ENCODE peak calls at places on chromosome 3, in five cellular contexts. One of them, this sample, is unnamed.
A peak's percentile ranks its signal among the peaks of the same experiment; 100 is the strongest.

GRCh38 chr3:10957976-10958749 is 34.4 kb upstream of the SLC6A1 start:
- DNase-seq in CD8-positive, alpha-beta T cell: no peak
- DNase-seq in left lung: peak; percentile 91
- DNase-seq in tibial nerve: no peak
- DNase-seq in adrenal gland: no peak
- DNase-seq in this sample: no peak

GRCh38 chr3:126252373-126252772 is 72.0 kb upstream of the ALDH1L1 start:
- DNase-seq in adrenal gland: no peak
- DNase-seq in CD8-positive, alpha-beta T cell: no peak
- DNase-seq in left lung: no peak
- DNase-seq in tibial nerve: no peak
- DNase-seq in this sample: no peak

GRCh38 chr3:155390361-155390760 is 96.9 kb upstream of the STRIT1 start:
- DNase-seq in tibial nerve: no peak
- DNase-seq in left lung: no peak
- DNase-seq in adrenal gland: no peak
- DNase-seq in CD8-positive, alpha-beta T cell: no peak
- DNase-seq in this sample: no peak

GRCh38 chr3:169813757-169814517 is 1.2 kb upstream of the LRRC34 start:
- DNase-seq in CD8-positive, alpha-beta T cell: peak; percentile 44
- DNase-seq in adrenal gland: no peak
- DNase-seq in tibial nerve: peak; percentile 8
- DNase-seq in left lung: peak; percentile 60
- DNase-seq in this sample: no peak

GRCh38 chr3:132262956-132263355 is 54.3 kb upstream of the ACP3 start:
- DNase-seq in left lung: no peak
- DNase-seq in tibial nerve: no peak
- DNase-seq in adrenal gland: no peak
- DNase-seq in CD8-positive, alpha-beta T cell: no peak
- DNase-seq in this sample: no peak

GRCh38 chr3:129343643-129344360 is 65.1 kb downstream of the HMCES start:
- DNase-seq in tibial nerve: no peak
- DNase-seq in left lung: no peak
- DNase-seq in CD8-positive, alpha-beta T cell: peak; percentile 12
- DNase-seq in adrenal gland: no peak
- DNase-seq in this sample: peak; percentile 39

GRCh38 chr3:135981701-135982403 is 16.3 kb downstream of the PPP2R3A start:
- DNase-seq in CD8-positive, alpha-beta T cell: no peak
- DNase-seq in tibial nerve: no peak
- DNase-seq in left lung: no peak
- DNase-seq in adrenal gland: no peak
- DNase-seq in this sample: no peak

GRCh38 chr3:72510247-72510646 is 338.0 kb downstream of the SHQ1 start:
- DNase-seq in CD8-positive, alpha-beta T cell: no peak
- DNase-seq in tibial nerve: no peak
- DNase-seq in adrenal gland: no peak
- DNase-seq in left lung: no peak
- DNase-seq in this sample: no peak

GRCh38 chr3:46427929-46428833 is 21.1 kb downstream of the CCRL2 start:
- DNase-seq in CD8-positive, alpha-beta T cell: no peak
- DNase-seq in tibial nerve: no peak
- DNase-seq in adrenal gland: no peak
- DNase-seq in left lung: no peak
- DNase-seq in this sample: no peak

GRCh38 chr3:129485681-129486056 is 42.8 kb upstream of the RHO start:
- DNase-seq in tibial nerve: peak; percentile 80
- DNase-seq in CD8-positive, alpha-beta T cell: no peak
- DNase-seq in adrenal gland: peak; percentile 97
- DNase-seq in left lung: peak; percentile 88
- DNase-seq in this sample: no peak

GRCh38 chr3:174438501-174439156 is 420.5 kb upstream of the NAALADL2 start:
- DNase-seq in left lung: no peak
- DNase-seq in tibial nerve: no peak
- DNase-seq in CD8-positive, alpha-beta T cell: no peak
- DNase-seq in adrenal gland: no peak
- DNase-seq in this sample: no peak

GRCh38 chr3:138479355-138479964 is 45.0 kb downstream of the ESYT3 start:
- DNase-seq in tibial nerve: no peak
- DNase-seq in left lung: no peak
- DNase-seq in adrenal gland: peak; percentile 43
- DNase-seq in CD8-positive, alpha-beta T cell: no peak
- DNase-seq in this sample: peak; percentile 41

GRCh38 chr3:8938021-8938420 is 25.3 kb downstream of the RAD18 start:
- DNase-seq in adrenal gland: no peak
- DNase-seq in CD8-positive, alpha-beta T cell: no peak
- DNase-seq in tibial nerve: no peak
- DNase-seq in left lung: no peak
- DNase-seq in this sample: no peak

GRCh38 chr3:42803800-42804112 is 534 bp downstream of the HIGD1A start:
- DNase-seq in left lung: peak; percentile 56
- DNase-seq in adrenal gland: peak; percentile 78
- DNase-seq in CD8-positive, alpha-beta T cell: no peak
- DNase-seq in tibial nerve: no peak
- DNase-seq in this sample: peak; percentile 36

GRCh38 chr3:127329647-127330285 is 41.9 kb upstream of the PRR20G start:
- DNase-seq in adrenal gland: no peak
- DNase-seq in CD8-positive, alpha-beta T cell: no peak
- DNase-seq in tibial nerve: no peak
- DNase-seq in left lung: no peak
- DNase-seq in this sample: no peak

GRCh38 chr3:127326341-127326740 is 38.5 kb upstream of the PRR20G start:
- DNase-seq in adrenal gland: no peak
- DNase-seq in tibial nerve: no peak
- DNase-seq in CD8-positive, alpha-beta T cell: no peak
- DNase-seq in left lung: no peak
- DNase-seq in this sample: no peak

GRCh38 chr3:127325630-127325961 is 37.8 kb upstream of the PRR20G start:
- DNase-seq in adrenal gland: no peak
- DNase-seq in CD8-positive, alpha-beta T cell: no peak
- DNase-seq in left lung: no peak
- DNase-seq in tibial nerve: peak; percentile 36
- DNase-seq in this sample: no peak

GRCh38 chr3:127328391-127328790 is 40.5 kb upstream of the PRR20G start:
- DNase-seq in left lung: no peak
- DNase-seq in adrenal gland: no peak
- DNase-seq in CD8-positive, alpha-beta T cell: no peak
- DNase-seq in tibial nerve: no peak
- DNase-seq in this sample: no peak

GRCh38 chr3:127330385-127330784 is 42.5 kb upstream of the PRR20G start:
- DNase-seq in adrenal gland: no peak
- DNase-seq in CD8-positive, alpha-beta T cell: no peak
- DNase-seq in tibial nerve: no peak
- DNase-seq in left lung: no peak
- DNase-seq in this sample: no peak
- H3K9me3 ChIP-seq in adrenal gland: no peaks in the 10 kb centered on the region
- H3K9me3 ChIP-seq in CD8-positive, alpha-beta T cell: no peaks in the 10 kb centered on the region
- H3K9me3 ChIP-seq in tibial nerve: peaks cover 58% of the 10 kb centered on the region
- H3K9me3 ChIP-seq in left lung: peaks cover 29% of the 10 kb centered on the region
- H3K9me3 ChIP-seq in this sample: peaks cover 12% of the 10 kb centered on the region

GRCh38 chr3:177098551-177098950 is 98.7 kb downstream of the TBL1XR1 start:
- DNase-seq in left lung: no peak
- DNase-seq in tibial nerve: no peak
- DNase-seq in CD8-positive, alpha-beta T cell: no peak
- DNase-seq in adrenal gland: no peak
- DNase-seq in this sample: no peak
- H3K9me3 ChIP-seq in left lung: peaks cover 6% of the 10 kb centered on the region
- H3K9me3 ChIP-seq in tibial nerve: peaks cover 19% of the 10 kb centered on the region
- H3K9me3 ChIP-seq in CD8-positive, alpha-beta T cell: no peaks in the 10 kb centered on the region
- H3K9me3 ChIP-seq in adrenal gland: no peaks in the 10 kb centered on the region
- H3K9me3 ChIP-seq in this sample: no peaks in the 10 kb centered on the region

GRCh38 chr3:21059409-21059808 is 691.6 kb downstream of the ZNF385D start:
- DNase-seq in tibial nerve: no peak
- DNase-seq in CD8-positive, alpha-beta T cell: no peak
- DNase-seq in adrenal gland: no peak
- DNase-seq in left lung: no peak
- DNase-seq in this sample: no peak
- H3K9me3 ChIP-seq in tibial nerve: no peaks in the 10 kb centered on the region
- H3K9me3 ChIP-seq in CD8-positive, alpha-beta T cell: no peaks in the 10 kb centered on the region
- H3K9me3 ChIP-seq in adrenal gland: no peaks in the 10 kb centered on the region
- H3K9me3 ChIP-seq in left lung: peaks cover 2% of the 10 kb centered on the region
- H3K9me3 ChIP-seq in this sample: no peaks in the 10 kb centered on the region

DNA sequence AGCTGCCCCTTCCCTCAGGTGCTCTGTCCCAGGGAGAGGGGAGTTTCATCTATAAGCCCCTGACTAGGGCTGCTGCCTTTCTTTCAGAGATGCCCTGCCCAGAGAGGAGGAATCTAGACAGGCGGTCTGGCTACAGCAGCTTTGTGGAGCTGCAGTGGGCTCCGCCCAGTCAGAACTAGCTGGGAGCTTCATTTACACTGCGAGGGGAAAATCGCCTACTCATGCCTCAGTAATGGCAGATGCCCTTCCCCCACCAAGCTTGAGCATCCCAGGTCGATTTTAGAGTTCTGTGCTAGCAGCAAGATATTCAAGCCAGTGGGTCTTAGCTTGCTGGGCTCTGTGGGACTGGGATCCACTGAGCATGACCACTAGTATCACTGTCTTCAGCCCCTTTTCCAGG is 181.1 kb upstream of the RARB start:
- DNase-seq in CD8-positive, alpha-beta T cell: no peak
- DNase-seq in adrenal gland: no peak
- DNase-seq in tibial nerve: no peak
- DNase-seq in left lung: no peak
- DNase-seq in this sample: no peak
- H3K9me3 ChIP-seq in CD8-positive, alpha-beta T cell: peaks cover 3% of the 10 kb centered on the region
- H3K9me3 ChIP-seq in adrenal gland: no peaks in the 10 kb centered on the region
- H3K9me3 ChIP-seq in tibial nerve: peaks cover 55% of the 10 kb centered on the region
- H3K9me3 ChIP-seq in left lung: peaks cover 65% of the 10 kb centered on the region
- H3K9me3 ChIP-seq in this sample: peaks cover 9% of the 10 kb centered on the region

GRCh38 chr3:47469616-47470015 is 6.1 kb downstream of the SCAP start:
- DNase-seq in adrenal gland: peak; percentile 58
- DNase-seq in tibial nerve: no peak
- DNase-seq in left lung: no peak
- DNase-seq in CD8-positive, alpha-beta T cell: no peak
- DNase-seq in this sample: no peak

GRCh38 chr3:47464603-47465002 is 11.1 kb downstream of the SCAP start:
- DNase-seq in tibial nerve: no peak
- DNase-seq in adrenal gland: no peak
- DNase-seq in CD8-positive, alpha-beta T cell: no peak
- DNase-seq in left lung: no peak
- DNase-seq in this sample: no peak
- H3K9me3 ChIP-seq in tibial nerve: no peaks in the 10 kb centered on the region
- H3K9me3 ChIP-seq in adrenal gland: no peaks in the 10 kb centered on the region
- H3K9me3 ChIP-seq in CD8-positive, alpha-beta T cell: no peaks in the 10 kb centered on the region
- H3K9me3 ChIP-seq in left lung: peaks cover 9% of the 10 kb centered on the region
- H3K9me3 ChIP-seq in this sample: peaks cover 17% of the 10 kb centered on the region

GRCh38 chr3:1010228-1010627 is 82.6 kb upstream of the CNTN6 start:
- DNase-seq in CD8-positive, alpha-beta T cell: no peak
- DNase-seq in adrenal gland: no peak
- DNase-seq in left lung: no peak
- DNase-seq in tibial nerve: no peak
- DNase-seq in this sample: no peak

GRCh38 chr3:1002010-1002409 is 90.8 kb upstream of the CNTN6 start:
- DNase-seq in adrenal gland: no peak
- DNase-seq in CD8-positive, alpha-beta T cell: no peak
- DNase-seq in left lung: no peak
- DNase-seq in tibial nerve: no peak
- DNase-seq in this sample: no peak

DNA sequence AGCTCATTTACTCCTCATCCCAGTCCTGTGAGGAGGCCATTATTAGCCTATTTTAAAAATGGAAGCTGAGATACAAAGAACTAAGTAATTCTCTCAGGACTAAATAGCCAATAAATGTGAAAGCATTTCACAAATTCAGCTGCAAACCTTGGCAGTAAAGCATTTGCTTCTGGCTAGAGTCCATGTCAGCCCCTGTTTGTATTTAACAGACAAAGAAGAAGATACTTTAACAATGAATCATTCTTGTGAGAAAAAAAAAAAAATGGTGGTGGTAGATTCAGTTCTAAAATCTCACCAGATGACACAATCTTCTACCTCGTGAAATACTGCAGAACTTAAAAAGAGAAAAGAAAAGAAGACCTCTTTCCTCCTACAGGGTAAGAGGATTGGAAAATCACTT is 84.9 kb upstream of the CNTN6 start:
- DNase-seq in tibial nerve: no peak
- DNase-seq in adrenal gland: no peak
- DNase-seq in CD8-positive, alpha-beta T cell: no peak
- DNase-seq in left lung: no peak
- DNase-seq in this sample: no peak
- H3K9me3 ChIP-seq in tibial nerve: no peaks in the 10 kb centered on the region
- H3K9me3 ChIP-seq in adrenal gland: no peaks in the 10 kb centered on the region
- H3K9me3 ChIP-seq in CD8-positive, alpha-beta T cell: no peaks in the 10 kb centered on the region
- H3K9me3 ChIP-seq in left lung: peaks cover 4% of the 10 kb centered on the region
- H3K9me3 ChIP-seq in this sample: no peaks in the 10 kb centered on the region

GRCh38 chr3:130609166-130609574 is 92.2 kb downstream of the COL6A6 start:
- DNase-seq in CD8-positive, alpha-beta T cell: no peak
- DNase-seq in left lung: peak; percentile 38
- DNase-seq in adrenal gland: peak; percentile 50
- DNase-seq in tibial nerve: peak; percentile 8
- DNase-seq in this sample: no peak
- H3K9me3 ChIP-seq in CD8-positive, alpha-beta T cell: peaks cover 3% of the 10 kb centered on the region
- H3K9me3 ChIP-seq in left lung: peaks cover 30% of the 10 kb centered on the region
- H3K9me3 ChIP-seq in adrenal gland: no peaks in the 10 kb centered on the region
- H3K9me3 ChIP-seq in tibial nerve: peaks cover 39% of the 10 kb centered on the region
- H3K9me3 ChIP-seq in this sample: no peaks in the 10 kb centered on the region

This sample was measured in neuronal stem cell.